ENCODE peak calls at places on chromosomes 2 and 18, in five cellular contexts. One of them, this sample, is unnamed.

GRCh38 chr2:204550738-204551137 is 5.5 kb downstream of the PARD3B start:
- DNase-seq in WERI-Rb-1: no peak
- DNase-seq in Daoy: no peak
- DNase-seq in cardiac fibroblast: peak; percentile 64
- DNase-seq in mammary epithelial cell: peak; percentile 26
- DNase-seq in this sample: no peak

GRCh38 chr2:95022309-95023221 is 2.9 kb upstream of the MAL start:
- DNase-seq in WERI-Rb-1: peak; percentile 87
- DNase-seq in Daoy: peak; percentile 73
- DNase-seq in cardiac fibroblast: peak; percentile 70
- DNase-seq in mammary epithelial cell: peak; percentile 53
- DNase-seq in this sample: peak; percentile 85

GRCh38 chr2:130987519-130988425 is 105.5 kb downstream of the FAM168B start:
- DNase-seq in WERI-Rb-1: peak; percentile 40
- DNase-seq in Daoy: no peak
- DNase-seq in cardiac fibroblast: no peak
- DNase-seq in mammary epithelial cell: no peak
- DNase-seq in this sample: peak; percentile 46

GRCh38 chr18:23671564-23671963 is 8.9 kb upstream of the ANKRD29 start:
- DNase-seq in WERI-Rb-1: peak; percentile 38
- DNase-seq in Daoy: no peak
- DNase-seq in cardiac fibroblast: peak; percentile 70
- DNase-seq in mammary epithelial cell: no peak
- DNase-seq in this sample: peak; percentile 16

GRCh38 chr18:13605901-13606300 is 120.5 kb downstream of the FAM210A start:
- DNase-seq in WERI-Rb-1: no peak
- DNase-seq in Daoy: no peak
- DNase-seq in cardiac fibroblast: no peak
- DNase-seq in mammary epithelial cell: no peak
- DNase-seq in this sample: peak; percentile 49

GRCh38 chr2:205403244-205403845 is 279.0 kb upstream of the NRP2 start:
- DNase-seq in WERI-Rb-1: no peak
- DNase-seq in Daoy: no peak
- DNase-seq in cardiac fibroblast: peak; percentile 70
- DNase-seq in mammary epithelial cell: no peak
- DNase-seq in this sample: no peak

GRCh38 chr2:56522605-56523089 is 338.9 kb downstream of the CCDC85A start:
- DNase-seq in WERI-Rb-1: no peak
- DNase-seq in Daoy: peak; percentile 64
- DNase-seq in cardiac fibroblast: peak; percentile 28
- DNase-seq in mammary epithelial cell: no peak
- DNase-seq in this sample: no peak

GRCh38 chr2:202690321-202690900 is 55.6 kb downstream of the FAM117B start:
- DNase-seq in WERI-Rb-1: no peak
- DNase-seq in Daoy: no peak
- DNase-seq in cardiac fibroblast: peak; percentile 36
- DNase-seq in mammary epithelial cell: peak; percentile 9
- DNase-seq in this sample: no peak

This sample was measured in NCI-H82.